ENCODE peak calls at places on chromosomes 13 and 19, in nine cellular contexts. B, R, S, H, E, X, N, Y and D are unnamed samples.
A peak's percentile ranks its signal among the peaks of the same experiment; 100 is the strongest.

GRCh38 chr13:54241719-54242118 is 1213.1 kb downstream of the OLFM4 start:
- DNase-seq in B (no peak), R (no peak), S (no peak), H (no peak), E (no peak), X (no peak), N (no peak), Y (peak; percentile 66), D (no peak)

GRCh38 chr19:50556236-50557008 is 11.8 kb downstream of the LRRC4B start:
- DNase-seq in B (no peak), R (peak; percentile 91), S (peak; percentile 76), H (no peak), E (peak; percentile 82), X (peak; percentile 81), N (peak; percentile 86), Y (peak; percentile 96), D (no peak)

GRCh38 chr13:75368167-75368566 is 113.8 kb downstream of the TBC1D4 start:
- DNase-seq in B (peak; percentile 14), R (no peak), S (peak; percentile 87), H (no peak), E (peak; percentile 50), X (no peak), N (no peak), Y (no peak), D (peak; percentile 61)

GRCh38 chr13:43785166-43785680 is 1.5 kb downstream of the ENOX1 start:
- DNase-seq in B (no peak), R (no peak), S (no peak), H (no peak), E (no peak), X (no peak), N (no peak), Y (no peak), D (no peak)

GRCh38 chr19:12484371-12485322 is at the start of gene ZNF709:
- DNase-seq in B (peak; percentile 64), R (peak; percentile 78), S (peak; percentile 93), H (peak; percentile 71), E (peak; percentile 85), X (peak; percentile 88), N (peak; percentile 94), Y (peak; percentile 95), D (peak; percentile 18)

GRCh38 chr13:24323739-24324075 is 14.3 kb downstream of the C1QTNF9 start:
- DNase-seq in B (no peak), R (no peak), S (no peak), H (no peak), E (no peak), X (no peak), N (no peak), Y (no peak), D (no peak)

GRCh38 chr13:39578821-39579291 is 24.1 kb downstream of the LHFPL6 start:
- DNase-seq in B (no peak), R (no peak), S (no peak), H (no peak), E (peak; percentile 30), X (no peak), N (no peak), Y (no peak), D (no peak)

GRCh38 chr13:90232291-90232690 is 1115.2 kb upstream of the MIR17HG start:
- DNase-seq in B (no peak), R (no peak), S (no peak), H (no peak), E (no peak), X (no peak), N (no peak), Y (no peak), D (peak; percentile 9)

GRCh38 chr19:42270346-42271044 is 1.4 kb downstream of the CIC start:
- DNase-seq in B (no peak), R (peak; percentile 46), S (peak; percentile 50), H (no peak), E (peak; percentile 62), X (peak; percentile 81), N (peak; percentile 84), Y (no peak), D (no peak)

GRCh38 chr13:102846261-102847015 is 606 bp downstream of the ERCC5 start:
- DNase-seq in B (no peak), R (no peak), S (peak; percentile 15), H (peak; percentile 37), E (peak; percentile 21), X (peak; percentile 67), N (peak; percentile 78), Y (peak; percentile 39), D (no peak)

GRCh38 chr13:49000247-49000646 is 24.5 kb downstream of the FNDC3A start:
- DNase-seq in B (no peak), R (no peak), S (no peak), H (no peak), E (no peak), X (no peak), N (no peak), Y (no peak), D (no peak)

DNA sequence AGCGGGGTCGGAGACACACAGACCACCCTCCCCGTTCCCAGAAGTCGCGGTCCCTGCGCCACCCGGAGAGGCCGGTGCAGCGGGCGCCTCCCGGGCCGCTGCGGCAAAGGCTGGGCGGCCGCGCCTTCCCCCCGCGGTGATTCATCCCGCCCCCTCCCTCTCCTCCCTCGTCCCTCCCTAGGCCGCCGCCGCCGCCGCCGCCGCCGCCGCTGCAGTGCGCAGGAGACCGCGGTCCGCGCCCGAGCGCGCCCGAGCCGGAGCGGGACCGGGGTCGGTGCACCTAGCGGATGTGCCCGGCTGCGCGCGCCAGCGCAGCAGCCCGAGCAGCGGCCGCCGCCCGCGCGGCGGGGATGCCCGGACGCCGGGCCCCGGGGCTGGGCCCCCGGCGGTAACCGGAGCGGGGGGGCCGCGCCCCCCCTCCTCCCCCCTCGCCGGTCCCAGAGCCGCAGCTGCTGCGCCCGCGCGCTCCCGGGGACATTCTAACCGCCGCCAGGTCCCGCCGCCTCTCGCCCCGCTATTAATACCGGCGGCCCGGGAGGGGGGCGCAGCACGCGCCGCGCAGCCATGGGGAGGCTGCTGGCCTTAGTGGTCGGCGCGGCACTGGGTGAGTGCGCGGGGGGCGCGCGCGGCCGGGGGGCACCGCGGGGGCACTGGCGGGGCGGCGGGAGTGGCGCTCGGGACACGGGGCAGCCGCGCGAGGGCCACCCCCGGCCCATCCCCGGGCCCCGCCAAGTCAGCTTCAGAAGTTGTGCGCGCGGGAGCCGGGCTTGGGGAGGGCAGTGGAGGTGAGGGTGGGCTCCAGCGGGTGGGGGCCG is at the start of gene SCN1B:
- DNase-seq in B (no peak), R (peak; percentile 52), S (peak; percentile 61), H (no peak), E (peak; percentile 80), X (no peak), N (peak; percentile 88), Y (peak; percentile 75), D (no peak)
- H3K4me3 ChIP-seq in B (peak within 1 kb of the TSS; percentile 82), R (peak within 1 kb of the TSS; percentile 45), S (peak within 1 kb of the TSS; percentile 51), H (no peak within 1 kb of the TSS), E (peak within 1 kb of the TSS; percentile 45), X (peak within 1 kb of the TSS; percentile 53), N (peak within 1 kb of the TSS; percentile 45), Y (peak within 1 kb of the TSS; percentile 57), D (peak within 1 kb of the TSS; percentile 64)

GRCh38 chr19:7292352-7292949 is 1.8 kb downstream of the INSR start:
- DNase-seq in B (no peak), R (no peak), S (no peak), H (no peak), E (no peak), X (no peak), N (no peak), Y (no peak), D (no peak)
- H3K4me3 ChIP-seq in B (peak overlapping the region; percentile 96), R (peak overlapping the region; percentile 89), S (peak overlapping the region; percentile 95), H (peak overlapping the region; percentile 71), E (peak overlapping the region; percentile 64), X (peak overlapping the region; percentile 90), N (peak overlapping the region; percentile 77), Y (peak overlapping the region; percentile 84), D (peak overlapping the region; percentile 72)

GRCh38 chr19:38551450-38551813 is 66.3 kb downstream of the MAP4K1 start:
- DNase-seq in B (no peak), R (no peak), S (no peak), H (no peak), E (no peak), X (peak; percentile 19), N (no peak), Y (no peak), D (no peak)

GRCh38 chr19:38554676-38555141 is 63.0 kb downstream of the MAP4K1 start:
- DNase-seq in B (no peak), R (no peak), S (no peak), H (no peak), E (no peak), X (no peak), N (no peak), Y (no peak), D (no peak)

GRCh38 chr19:38549061-38549460 is 68.7 kb downstream of the MAP4K1 start:
- DNase-seq in B (no peak), R (no peak), S (no peak), H (no peak), E (no peak), X (no peak), N (no peak), Y (no peak), D (no peak)

GRCh38 chr19:38547446-38547845 is 70.3 kb downstream of the MAP4K1 start:
- DNase-seq in B (no peak), R (no peak), S (no peak), H (no peak), E (no peak), X (peak; percentile 20), N (no peak), Y (no peak), D (no peak)

GRCh38 chr19:38550376-38550775 is 67.4 kb downstream of the MAP4K1 start:
- DNase-seq in B (no peak), R (no peak), S (no peak), H (no peak), E (no peak), X (no peak), N (no peak), Y (no peak), D (no peak)
- H3K4me3 ChIP-seq in B (no peak overlapping the region), R (no peak overlapping the region), S (no peak overlapping the region), H (no peak overlapping the region), E (no peak overlapping the region), X (no peak overlapping the region), N (no peak overlapping the region), Y (no peak overlapping the region), D (no peak overlapping the region)

GRCh38 chr13:98567140-98567539 is 9.8 kb downstream of the STK24 start:
- DNase-seq in B (no peak), R (no peak), S (no peak), H (no peak), E (no peak), X (no peak), N (no peak), Y (no peak), D (no peak)

GRCh38 chr13:98563071-98563470 is 13.8 kb downstream of the STK24 start:
- DNase-seq in B (no peak), R (no peak), S (no peak), H (no peak), E (no peak), X (no peak), N (no peak), Y (no peak), D (no peak)

GRCh38 chr13:98565726-98566577 is 11.0 kb downstream of the STK24 start:
- DNase-seq in B (no peak), R (no peak), S (peak; percentile 51), H (no peak), E (peak; percentile 47), X (no peak), N (peak; percentile 89), Y (no peak), D (no peak)

DNA sequence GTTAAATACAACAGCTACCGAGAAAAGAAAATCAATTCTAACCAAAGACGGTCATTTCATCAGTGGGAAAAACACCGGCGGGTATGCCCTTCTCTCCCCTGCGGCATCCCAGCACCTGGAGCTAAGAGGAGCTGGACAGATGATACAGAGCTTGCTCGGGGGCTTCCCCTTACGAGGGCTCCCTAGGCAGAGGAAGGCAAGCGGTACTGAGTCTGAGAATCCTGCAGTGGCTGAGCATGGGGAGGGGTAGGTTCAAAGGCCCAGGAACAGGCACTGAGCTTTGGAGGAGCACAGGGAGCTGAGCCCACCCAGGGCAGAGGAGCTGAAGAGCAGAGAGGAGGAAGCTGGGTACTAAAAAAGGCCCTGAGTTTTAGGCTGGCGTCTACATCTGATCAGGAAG is 12.7 kb downstream of the STK24 start:
- DNase-seq in B (no peak), R (no peak), S (no peak), H (no peak), E (no peak), X (no peak), N (no peak), Y (no peak), D (no peak)
- H3K4me3 ChIP-seq in B (no peak overlapping the region), R (no peak overlapping the region), S (no peak overlapping the region), H (no peak overlapping the region), E (no peak overlapping the region), X (no peak overlapping the region), N (no peak overlapping the region), Y (no peak overlapping the region), D (no peak overlapping the region)